ENCODE peak calls at places on chromosomes 2 and 18, in five cellular contexts. V is HepG2, U is H1, M is GM12878, L is SK-N-SH. T is an unnamed sample.

GRCh38 chr2:176931588-176932563 is 280.7 kb upstream of the HNRNPA3 start:
- DNase-seq in V (no peak), U (no peak), M (peak; percentile 97), L (peak; percentile 10), T (peak; percentile 16)

GRCh38 chr2:30366199-30366691 is 80.8 kb upstream of the LCLAT1 start:
- DNase-seq in V (no peak), U (no peak), M (no peak), L (no peak), T (no peak)

GRCh38 chr2:131641414-131642206 is 113.9 kb downstream of the CCDC74A start:
- DNase-seq in V (no peak), U (no peak), M (no peak), L (no peak), T (peak; percentile 21)

GRCh38 chr18:8773980-8774379 is 68.6 kb downstream of the MTCL1 start:
- DNase-seq in V (no peak), U (no peak), M (no peak), L (no peak), T (no peak)

GRCh38 chr2:172131713-172132555 is 29.2 kb upstream of the DLX2 start:
- DNase-seq in V (no peak), U (peak; percentile 63), M (no peak), L (no peak), T (no peak)

GRCh38 chr2:197813093-197813787 is 8.8 kb downstream of the PLCL1 start:
- DNase-seq in V (peak; percentile 68), U (no peak), M (no peak), L (peak; percentile 36), T (peak; percentile 67)

GRCh38 chr2:238635637-238636036 is 208.9 kb downstream of the ASB1 start:
- DNase-seq in V (no peak), U (no peak), M (no peak), L (peak; percentile 58), T (no peak)

GRCh38 chr2:74921236-74921736 is 37.2 kb upstream of the POLE4 start:
- DNase-seq in V (peak; percentile 20), U (no peak), M (no peak), L (no peak), T (no peak)

GRCh38 chr2:112026509-112026908 is 28.6 kb upstream of the TMEM87B start:
- DNase-seq in V (no peak), U (no peak), M (no peak), L (peak; percentile 65), T (peak; percentile 40)

GRCh38 chr18:33115917-33116316 is 324.6 kb downstream of the CCDC178 start:
- DNase-seq in V (no peak), U (no peak), M (no peak), L (no peak), T (no peak)

GRCh38 chr2:224401641-224402342 is at the start of gene FAM124B:
- DNase-seq in V (no peak), U (no peak), M (no peak), L (no peak), T (peak; percentile 36)

GRCh38 chr2:54504866-54505265 is 48.7 kb downstream of the SPTBN1 start:
- DNase-seq in V (no peak), U (no peak), M (no peak), L (no peak), T (no peak)

GRCh38 chr2:39666489-39667141 is 898 bp downstream of the TMEM178A start:
- DNase-seq in V (no peak), U (no peak), M (no peak), L (peak; percentile 62), T (no peak)

GRCh38 chr2:190765386-190766173 is 115.0 kb upstream of the GLS start:
- DNase-seq in V (no peak), U (no peak), M (no peak), L (peak; percentile 39), T (no peak)

GRCh38 chr2:39741871-39742270 is 37.2 kb downstream of the THUMPD2 start:
- DNase-seq in V (no peak), U (no peak), M (no peak), L (no peak), T (no peak)

GRCh38 chr2:216634317-216635148 is 1.3 kb downstream of the IGFBP2 start:
- DNase-seq in V (no peak), U (no peak), M (no peak), L (peak; percentile 59), T (no peak)

GRCh38 chr2:209208211-209208610 is 215.6 kb upstream of the MAP2 start:
- DNase-seq in V (peak; percentile 32), U (peak; percentile 21), M (no peak), L (peak; percentile 16), T (peak; percentile 8)

GRCh38 chr2:127134833-127135830 is 28.2 kb upstream of the BIN1 start:
- DNase-seq in V (no peak), U (no peak), M (no peak), L (peak; percentile 47), T (no peak)

GRCh38 chr2:71005271-71006202 is 10.9 kb upstream of the TEX261 start:
- DNase-seq in V (no peak), U (no peak), M (no peak), L (no peak), T (no peak)

GRCh38 chr2:108852375-108852774 is 65.8 kb downstream of the CCDC138 start:
- DNase-seq in V (no peak), U (no peak), M (no peak), L (no peak), T (no peak)
- TF ChIP-seq GABPA in V (no peak), U (no peak), M (no peak), L (no peak), T (no peak)

GRCh38 chr2:234363011-234363487 is 133.8 kb downstream of the ARL4C start:
- DNase-seq in V (peak; percentile 83), U (peak; percentile 78), M (no peak), L (no peak), T (no peak)
- TF ChIP-seq RFX5 in V (no peak), U (no peak), M (no peak), L (no peak), T (no peak)

DNA sequence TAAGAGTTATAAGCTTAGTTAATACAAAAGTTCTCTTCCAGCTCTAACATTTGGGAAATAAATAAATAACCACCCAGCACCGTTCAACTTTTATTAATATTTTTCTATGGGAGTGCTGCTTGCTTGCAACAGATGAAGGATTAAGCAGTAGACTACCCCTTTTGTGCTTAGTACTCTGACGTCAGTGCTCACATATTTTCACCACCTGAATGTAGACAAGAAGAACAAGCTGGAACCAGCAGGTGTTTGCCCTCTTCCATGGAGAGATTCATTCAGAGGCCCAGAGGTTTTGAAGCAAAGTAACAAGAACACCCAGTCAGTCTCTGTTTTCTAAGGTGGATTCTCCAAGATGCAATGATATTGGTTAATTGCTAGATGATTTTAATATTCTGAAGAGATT is 307.1 kb upstream of the PIK3C3 start:
- DNase-seq in V (no peak), U (no peak), M (no peak), L (no peak), T (no peak)
- TF ChIP-seq GABPA in V (no peak), U (no peak), M (no peak), L (no peak), T (no peak)

GRCh38 chr18:48897531-48897930 is 53.2 kb downstream of the SMAD7 start:
- DNase-seq in V (no peak), U (no peak), M (no peak), L (no peak), T (no peak)

GRCh38 chr18:48894799-48895346 is 55.9 kb downstream of the SMAD7 start:
- DNase-seq in V (no peak), U (no peak), M (no peak), L (no peak), T (no peak)

GRCh38 chr18:48898521-48898920 is 52.2 kb downstream of the SMAD7 start:
- DNase-seq in V (no peak), U (no peak), M (no peak), L (no peak), T (no peak)

GRCh38 chr18:48896326-48896874 is 54.4 kb downstream of the SMAD7 start:
- DNase-seq in V (no peak), U (no peak), M (no peak), L (no peak), T (no peak)

DNA sequence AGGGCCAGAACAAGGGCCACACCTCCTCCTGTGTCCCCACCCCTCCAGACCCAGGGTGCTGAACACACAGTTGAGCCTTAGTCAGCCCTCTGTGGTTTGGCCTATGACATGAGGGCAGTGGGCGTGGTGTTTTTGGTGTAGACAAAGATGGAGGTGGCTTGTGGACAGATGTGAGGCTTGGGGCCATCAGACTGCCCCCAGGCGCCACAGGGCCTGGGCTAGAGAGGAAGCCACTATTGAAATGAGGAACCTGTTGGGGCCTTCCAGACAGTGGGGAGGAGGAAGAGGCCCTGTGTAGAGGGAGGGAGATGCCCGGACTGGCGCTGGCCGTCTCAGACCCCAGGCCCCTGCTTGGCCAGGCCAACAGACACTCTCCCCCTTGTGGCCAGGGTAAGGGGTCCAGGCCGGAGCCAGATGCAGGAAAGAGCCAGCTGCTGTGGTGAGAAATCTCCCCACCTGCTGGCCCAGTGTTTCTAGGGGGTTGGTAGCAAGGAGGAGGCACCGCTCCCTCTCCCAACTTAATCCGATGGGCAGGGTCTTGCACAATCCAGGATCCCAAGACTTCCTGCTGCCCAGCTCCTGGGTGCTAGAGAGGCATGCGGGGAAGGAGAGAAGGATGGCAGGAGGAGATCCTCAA is 53.8 kb downstream of the SMAD7 start:
- DNase-seq in V (peak; percentile 98), U (no peak), M (peak; percentile 19), L (no peak), T (peak; percentile 95)
- TF ChIP-seq RFX5 in V (no peak), U (no peak), M (no peak), L (no peak), T (no peak)

DNA sequence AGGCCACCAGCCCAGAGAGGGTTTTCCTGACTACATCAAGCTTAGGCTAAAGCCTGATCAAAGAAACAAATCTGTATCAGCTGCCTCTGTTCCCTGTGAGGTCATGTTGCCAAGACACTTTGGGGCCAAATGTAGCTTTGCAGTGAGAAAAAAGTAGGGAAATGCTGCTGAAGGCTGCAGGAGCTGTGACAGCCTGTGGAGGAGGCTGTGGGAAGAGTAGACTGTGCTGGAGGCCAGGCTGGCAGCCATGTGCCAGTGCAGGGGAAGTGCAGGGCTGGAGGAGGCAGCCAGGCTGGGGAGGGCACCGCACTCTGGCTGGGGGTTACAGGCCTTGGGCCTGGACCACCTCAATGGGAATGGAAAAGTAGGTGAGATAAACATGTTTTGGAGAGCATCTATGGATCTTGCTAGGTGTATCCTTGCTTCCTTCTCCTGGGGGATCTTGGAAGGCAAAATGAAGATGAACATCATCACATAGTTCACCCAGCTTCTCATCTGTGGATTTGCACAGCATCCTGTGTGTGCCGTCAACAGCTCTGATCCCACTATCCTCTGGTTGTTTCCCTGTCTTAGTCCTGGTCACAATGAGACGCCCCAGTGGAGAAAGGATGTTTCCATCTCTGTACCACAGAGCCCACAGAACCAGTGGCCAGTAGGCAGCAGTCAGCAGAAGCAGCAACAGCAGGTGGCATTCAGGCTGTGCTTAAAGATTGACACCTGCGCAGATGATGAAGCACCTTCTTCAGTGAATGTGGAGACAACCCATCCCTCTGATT is 103.8 kb upstream of the COPS8 start:
- DNase-seq in V (no peak), U (no peak), M (no peak), L (no peak), T (no peak)
- TF ChIP-seq GABPA in V (no peak), U (no peak), M (no peak), L (no peak), T (no peak)

DNA sequence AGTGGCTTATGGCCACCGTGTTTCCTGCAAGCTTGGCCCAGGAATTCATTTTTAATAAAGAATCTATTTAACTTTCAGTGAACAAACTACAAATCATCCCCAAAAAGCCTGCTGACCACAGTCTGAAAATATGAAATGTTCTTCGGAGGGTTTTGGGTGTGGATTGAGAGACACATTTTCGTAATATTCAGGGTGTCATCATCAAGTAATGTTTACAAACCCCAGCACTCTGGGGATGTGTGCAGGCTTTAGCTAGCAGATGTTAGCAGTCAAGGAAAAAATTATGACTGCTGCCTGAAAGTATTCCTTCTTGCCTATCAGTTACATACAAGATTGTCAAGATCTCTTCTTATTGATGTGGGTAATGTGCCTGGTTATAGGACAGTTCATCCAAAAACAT is 143.9 kb upstream of the FN1 start:
- DNase-seq in V (peak; percentile 13), U (no peak), M (no peak), L (no peak), T (no peak)
- TF ChIP-seq RFX5 in V (no peak), U (no peak), M (no peak), L (no peak), T (no peak)

T was measured in K562.